ENCODE peak calls at places on chromosomes 2 and 18, in four cellular contexts. O, R, X and Z are unnamed samples.
A peak's percentile ranks its signal among the peaks of the same experiment; 100 is the strongest.

GRCh38 chr18:79510731-79511141 is 115.0 kb downstream of the NFATC1 start:
- DNase-seq in O (no peak), R (no peak), X (peak; percentile 36), Z (no peak)

GRCh38 chr2:173654146-173654895 is 299.6 kb downstream of the CDCA7 start:
- DNase-seq in O (no peak), R (no peak), X (no peak), Z (no peak)

GRCh38 chr18:36322408-36322728 is 24.9 kb downstream of the FHOD3 start:
- DNase-seq in O (no peak), R (no peak), X (no peak), Z (no peak)

GRCh38 chr2:218229239-218229638 is 12.2 kb downstream of the ARPC2 start:
- DNase-seq in O (no peak), R (peak; percentile 74), X (no peak), Z (no peak)

GRCh38 chr2:11286749-11287148 is 57.7 kb downstream of the ROCK2 start:
- DNase-seq in O (no peak), R (peak; percentile 37), X (no peak), Z (no peak)

GRCh38 chr2:95025406-95026319 is at the start of gene MAL:
- DNase-seq in O (peak; percentile 35), R (no peak), X (no peak), Z (peak; percentile 39)

GRCh38 chr2:70643715-70644114 is 90.1 kb upstream of the TGFA start:
- DNase-seq in O (no peak), R (peak; percentile 4), X (no peak), Z (no peak)

GRCh38 chr2:66775730-66776422 is 341.0 kb downstream of the MEIS1 start:
- DNase-seq in O (no peak), R (no peak), X (no peak), Z (no peak)

GRCh38 chr2:156320491-156320896 is 12.0 kb downstream of the NR4A2 start:
- DNase-seq in O (no peak), R (peak; percentile 59), X (peak; percentile 55), Z (no peak)

GRCh38 chr18:70981400-70982140 is 692.7 kb downstream of the SOCS6 start:
- DNase-seq in O (no peak), R (no peak), X (no peak), Z (no peak)

GRCh38 chr18:2135309-2135708 is 436.0 kb downstream of the METTL4 start:
- DNase-seq in O (no peak), R (no peak), X (no peak), Z (no peak)

GRCh38 chr2:15128846-15129245 is 432.3 kb downstream of the NBAS start:
- DNase-seq in O (no peak), R (no peak), X (no peak), Z (no peak)

GRCh38 chr2:15259356-15259756 is 301.8 kb downstream of the NBAS start:
- DNase-seq in O (no peak), R (no peak), X (no peak), Z (no peak)

GRCh38 chr2:240790370-240791210 is 29.4 kb downstream of the KIF1A start:
- DNase-seq in O (no peak), R (no peak), X (no peak), Z (no peak)

GRCh38 chr2:147777408-147777807 is 67.4 kb upstream of the ACVR2A start:
- DNase-seq in O (no peak), R (no peak), X (no peak), Z (no peak)

GRCh38 chr18:79616651-79617518 is 62.7 kb upstream of the CTDP1 start:
- DNase-seq in O (no peak), R (peak; percentile 25), X (peak; percentile 43), Z (no peak)

GRCh38 chr2:220619525-220620267 is 952.4 kb downstream of the EPHA4 start:
- DNase-seq in O (no peak), R (no peak), X (no peak), Z (no peak)

GRCh38 chr2:207252979-207253640 is 87.4 kb upstream of the KLF7 start:
- DNase-seq in O (no peak), R (peak; percentile 48), X (no peak), Z (no peak)

GRCh38 chr2:64677530-64677929 is 23.8 kb upstream of the SERTAD2 start:
- DNase-seq in O (no peak), R (no peak), X (no peak), Z (no peak)

GRCh38 chr2:69493268-69493667 is 56.0 kb upstream of the NFU1 start:
- DNase-seq in O (no peak), R (no peak), X (no peak), Z (no peak)

GRCh38 chr2:43611987-43612894 is 16.4 kb upstream of the THADA start:
- DNase-seq in O (peak; percentile 38), R (peak; percentile 75), X (no peak), Z (peak; percentile 46)

GRCh38 chr2:235468978-235469694 is 24.7 kb upstream of the AGAP1 start:
- DNase-seq in O (no peak), R (peak; percentile 95), X (no peak), Z (no peak)

GRCh38 chr2:48651127-48651526 is 33.5 kb downstream of the GTF2A1L start:
- DNase-seq in O (no peak), R (peak; percentile 79), X (no peak), Z (no peak)

GRCh38 chr2:174117951-174118930 is 130.1 kb downstream of the OLA1 start:
- DNase-seq in O (no peak), R (peak; percentile 79), X (no peak), Z (no peak)

GRCh38 chr2:9235388-9236344 is 29.1 kb downstream of the ASAP2 start:
- DNase-seq in O (no peak), R (peak; percentile 71), X (no peak), Z (no peak)

GRCh38 chr2:239521518-239521815 is 120.6 kb upstream of the HDAC4 start:
- DNase-seq in O (no peak), R (no peak), X (no peak), Z (no peak)

GRCh38 chr18:30763913-30764350 is 278.6 kb downstream of the DSC3 start:
- DNase-seq in O (no peak), R (no peak), X (no peak), Z (no peak)